ENCODE peak calls at places on chromosomes 3 and 15, in nine cellular contexts. H is AG08396, T is LoVo, W is neuronal stem cell, Y is NCI-H2029 treated with DMSO at 0.1 percent for 48 hours, P is A549, B is SJCRH30, M is NCI-H2081, L is HTR-8/SVneo. Z is an unnamed sample.

GRCh38 chr3:32991781-32992180 is 40.3 kb downstream of the CCR4 start:
- DNase-seq in H (no peak), T (no peak), W (no peak), Y (no peak), P (no peak), B (no peak), M (no peak), L (no peak), Z (no peak)

GRCh38 chr15:62730825-62731224 is 311.7 kb upstream of the TPM1 start:
- DNase-seq in H (no peak), T (no peak), W (no peak), Y (no peak), P (no peak), B (no peak), M (no peak), L (no peak), Z (no peak)

GRCh38 chr3:81301230-81301629 is 460.2 kb downstream of the GBE1 start:
- DNase-seq in H (no peak), T (no peak), W (no peak), Y (no peak), P (no peak), B (no peak), M (no peak), L (no peak), Z (no peak)

GRCh38 chr15:98743177-98743576 is 94.8 kb downstream of the IGF1R start:
- DNase-seq in H (no peak), T (peak), W (no peak), Y (no peak), P (no peak), B (no peak), M (peak), L (no peak), Z (no peak)

GRCh38 chr3:30612422-30613134 is 6.2 kb downstream of the TGFBR2 start:
- DNase-seq in H (no peak), T (no peak), W (no peak), Y (no peak), P (no peak), B (no peak), M (no peak), L (no peak), Z (no peak)

GRCh38 chr3:177286034-177286433 is 88.8 kb upstream of the TBL1XR1 start:
- DNase-seq in H (no peak), T (peak), W (no peak), Y (peak), P (peak), B (no peak), M (no peak), L (no peak), Z (no peak)

GRCh38 chr3:149448331-149448831 is 26.1 kb upstream of the TM4SF4 start:
- DNase-seq in H (peak), T (no peak), W (no peak), Y (no peak), P (no peak), B (no peak), M (no peak), L (peak), Z (no peak)

GRCh38 chr15:42721016-42721415 is 15.9 kb downstream of the CDAN1 start:
- DNase-seq in H (no peak), T (no peak), W (no peak), Y (no peak), P (no peak), B (no peak), M (no peak), L (no peak), Z (no peak)

GRCh38 chr3:30702521-30703404 is 96.4 kb downstream of the TGFBR2 start:
- DNase-seq in H (no peak), T (no peak), W (no peak), Y (no peak), P (no peak), B (no peak), M (no peak), L (no peak), Z (no peak)

GRCh38 chr3:14125193-14126016 is 553 bp downstream of the TMEM43 start:
- DNase-seq in H (peak), T (peak), W (peak), Y (no peak), P (peak), B (peak), M (peak), L (peak), Z (no peak)

GRCh38 chr15:73982251-73982962 is 9.7 kb downstream of the STOML1 start:
- DNase-seq in H (peak), T (no peak), W (no peak), Y (no peak), P (no peak), B (peak), M (no peak), L (peak), Z (no peak)

GRCh38 chr3:133987933-133988484 is 41.7 kb downstream of the SLCO2A1 start:
- DNase-seq in H (no peak), T (no peak), W (no peak), Y (no peak), P (no peak), B (no peak), M (no peak), L (no peak), Z (no peak)

GRCh38 chr3:42066516-42067181 is 24.5 kb upstream of the TRAK1 start:
- DNase-seq in H (peak), T (no peak), W (peak), Y (no peak), P (no peak), B (peak), M (peak), L (no peak), Z (peak)

GRCh38 chr3:71858493-71859127 is 73.7 kb upstream of the PROK2 start:
- DNase-seq in H (no peak), T (no peak), W (no peak), Y (no peak), P (no peak), B (no peak), M (no peak), L (no peak), Z (no peak)

GRCh38 chr15:38576837-38577236 is 12.2 kb upstream of the RASGRP1 start:
- DNase-seq in H (no peak), T (no peak), W (no peak), Y (no peak), P (no peak), B (no peak), M (no peak), L (no peak), Z (no peak)

GRCh38 chr3:154144825-154145465 is 23.8 kb downstream of the ARHGEF26 start:
- DNase-seq in H (no peak), T (no peak), W (no peak), Y (no peak), P (no peak), B (no peak), M (no peak), L (no peak), Z (no peak)

GRCh38 chr15:32736351-32737061 is 18.7 kb downstream of the GREM1 start:
- DNase-seq in H (no peak), T (no peak), W (no peak), Y (no peak), P (no peak), B (no peak), M (no peak), L (no peak), Z (no peak)

GRCh38 chr15:30958219-30958618 is 33.2 kb downstream of the MTMR10 start:
- DNase-seq in H (no peak), T (no peak), W (no peak), Y (no peak), P (no peak), B (no peak), M (no peak), L (no peak), Z (no peak)

GRCh38 chr3:160180581-160181216 is 44.5 kb upstream of the C3orf80 start:
- DNase-seq in H (peak), T (no peak), W (no peak), Y (no peak), P (no peak), B (no peak), M (peak), L (peak), Z (no peak)

GRCh38 chr3:152376351-152377183 is 107.8 kb downstream of the MBNL1 start:
- DNase-seq in H (no peak), T (no peak), W (no peak), Y (no peak), P (no peak), B (no peak), M (no peak), L (no peak), Z (peak)

GRCh38 chr3:115227461-115227860 is 80.4 kb upstream of the ZBTB20 start:
- DNase-seq in H (no peak), T (no peak), W (no peak), Y (no peak), P (no peak), B (no peak), M (no peak), L (no peak), Z (no peak)

GRCh38 chr3:15108082-15108545 is 9.2 kb upstream of the RBSN start:
- DNase-seq in H (peak), T (peak), W (peak), Y (peak), P (peak), B (peak), M (peak), L (peak), Z (peak)

GRCh38 chr3:125231895-125232294 is 19.3 kb upstream of the SLC12A8 start:
- DNase-seq in H (no peak), T (no peak), W (no peak), Y (no peak), P (no peak), B (no peak), M (no peak), L (peak), Z (no peak)

GRCh38 chr3:13011369-13012227 is 61.6 kb downstream of the IQSEC1 start:
- DNase-seq in H (no peak), T (no peak), W (no peak), Y (peak), P (no peak), B (no peak), M (peak), L (no peak), Z (peak)

GRCh38 chr15:90845201-90845949 is 23.0 kb upstream of the FURIN start:
- DNase-seq in H (peak), T (peak), W (no peak), Y (no peak), P (peak), B (peak), M (no peak), L (peak), Z (no peak)

GRCh38 chr15:27956285-27956684 is 142.8 kb downstream of the OCA2 start:
- DNase-seq in H (no peak), T (no peak), W (no peak), Y (no peak), P (no peak), B (no peak), M (no peak), L (no peak), Z (no peak)

GRCh38 chr3:21839592-21839991 is 88.6 kb upstream of the ZNF385D start:
- DNase-seq in H (peak), T (no peak), W (no peak), Y (no peak), P (no peak), B (peak), M (no peak), L (peak), Z (no peak)

GRCh38 chr15:71599404-71600225 is 210.7 kb upstream of the NR2E3 start:
- DNase-seq in H (no peak), T (no peak), W (no peak), Y (no peak), P (no peak), B (peak), M (no peak), L (no peak), Z (no peak)

GRCh38 chr3:13015286-13016082 is 57.7 kb downstream of the IQSEC1 start:
- DNase-seq in H (no peak), T (no peak), W (no peak), Y (peak), P (no peak), B (no peak), M (peak), L (no peak), Z (peak)

GRCh38 chr3:179544981-179545645 is 17.6 kb upstream of the ACTL6A start:
- DNase-seq in H (peak), T (no peak), W (no peak), Y (no peak), P (no peak), B (no peak), M (no peak), L (no peak), Z (no peak)

GRCh38 chr3:117407317-117407716 is 697.7 kb downstream of the TUSC7 start:
- DNase-seq in H (no peak), T (no peak), W (no peak), Y (no peak), P (peak), B (no peak), M (peak), L (no peak), Z (no peak)

GRCh38 chr15:63945838-63946298 is 100.4 kb downstream of the DAPK2 start:
- DNase-seq in H (no peak), T (peak), W (no peak), Y (no peak), P (no peak), B (no peak), M (no peak), L (peak), Z (no peak)

GRCh38 chr3:32288819-32289218 is 50.3 kb downstream of the CMTM8 start:
- DNase-seq in H (no peak), T (no peak), W (no peak), Y (no peak), P (no peak), B (no peak), M (no peak), L (no peak), Z (no peak)

GRCh38 chr3:16147226-16147625 is 27.3 kb upstream of the GALNT15 start:
- DNase-seq in H (no peak), T (no peak), W (no peak), Y (no peak), P (no peak), B (no peak), M (no peak), L (no peak), Z (no peak)

GRCh38 chr15:70875001-70875782 is 17.0 kb downstream of the THAP10 start:
- DNase-seq in H (peak), T (no peak), W (no peak), Y (no peak), P (no peak), B (no peak), M (no peak), L (peak), Z (no peak)

GRCh38 chr3:150535204-150535603 is 11.1 kb downstream of the SERP1 start:
- DNase-seq in H (no peak), T (no peak), W (no peak), Y (peak), P (no peak), B (no peak), M (no peak), L (no peak), Z (no peak)

GRCh38 chr3:155548194-155548593 is 196.7 kb downstream of the PLCH1 start:
- DNase-seq in H (peak), T (no peak), W (no peak), Y (no peak), P (no peak), B (no peak), M (no peak), L (no peak), Z (no peak)

GRCh38 chr3:34131091-34131490 is 332.7 kb downstream of the PDCD6IP start:
- DNase-seq in H (no peak), T (no peak), W (no peak), Y (no peak), P (no peak), B (no peak), M (no peak), L (no peak), Z (no peak)